ENCODE peak calls at places on chromosomes 11 and 22, in eight cellular contexts. S, Y, E, B, C, O, L and Q are unnamed samples.

GRCh38 chr11:3056296-3057068 is 741 bp downstream of the CARS1 start:
- DNase-seq in S (no peak), Y (no peak), E (no peak), B (no peak), C (no peak), O (no peak), L (no peak), Q (no peak)

GRCh38 chr11:68663482-68664010 is 20.8 kb upstream of the GAL start:
- DNase-seq in S (no peak), Y (no peak), E (no peak), B (no peak), C (no peak), O (no peak), L (no peak), Q (no peak)

GRCh38 chr11:77749232-77749631 is 71.3 kb downstream of the RSF1 start:
- DNase-seq in S (no peak), Y (no peak), E (no peak), B (no peak), C (no peak), O (no peak), L (no peak), Q (no peak)

GRCh38 chr11:112392860-112393259 is 132.2 kb upstream of the PLET1 start:
- DNase-seq in S (no peak), Y (no peak), E (no peak), B (no peak), C (no peak), O (no peak), L (no peak), Q (no peak)

GRCh38 chr11:117664897-117665296 is 132.1 kb downstream of the DSCAML1 start:
- DNase-seq in S (no peak), Y (no peak), E (no peak), B (no peak), C (no peak), O (no peak), L (peak), Q (no peak)

GRCh38 chr11:70577948-70578347 is 179.6 kb downstream of the CTTN start:
- DNase-seq in S (no peak), Y (no peak), E (no peak), B (no peak), C (no peak), O (no peak), L (peak), Q (no peak)

GRCh38 chr11:114684636-114685035 is 6.3 kb downstream of the NXPE2 start:
- DNase-seq in S (no peak), Y (no peak), E (no peak), B (no peak), C (no peak), O (no peak), L (no peak), Q (no peak)

GRCh38 chr11:110032257-110032656 is 60.9 kb upstream of the ZC3H12C start:
- DNase-seq in S (peak), Y (no peak), E (no peak), B (no peak), C (no peak), O (no peak), L (no peak), Q (no peak)

GRCh38 chr11:110710520-110711381 is 1.5 kb downstream of the ARHGAP20 start:
- DNase-seq in S (peak), Y (peak), E (peak), B (no peak), C (peak), O (no peak), L (peak), Q (peak)

GRCh38 chr11:15481871-15482270 is 367.1 kb downstream of the INSC start:
- DNase-seq in S (no peak), Y (no peak), E (no peak), B (no peak), C (no peak), O (no peak), L (no peak), Q (no peak)

GRCh38 chr11:17479284-17480214 is 2.9 kb upstream of the ABCC8 start:
- DNase-seq in S (peak), Y (no peak), E (peak), B (no peak), C (peak), O (no peak), L (no peak), Q (no peak)

GRCh38 chr22:49966716-49967332 is 6.3 kb downstream of the PIM3 start:
- DNase-seq in S (no peak), Y (no peak), E (peak), B (no peak), C (no peak), O (no peak), L (peak), Q (peak)

GRCh38 chr11:66495401-66495844 is 15.0 kb upstream of the BBS1 start:
- DNase-seq in S (no peak), Y (no peak), E (no peak), B (no peak), C (no peak), O (no peak), L (peak), Q (no peak)

GRCh38 chr11:44607324-44607962 is 42.0 kb downstream of the CD82 start:
- DNase-seq in S (peak), Y (peak), E (no peak), B (no peak), C (no peak), O (no peak), L (no peak), Q (no peak)

GRCh38 chr11:114079406-114080072 is 20.0 kb downstream of the ZBTB16 start:
- DNase-seq in S (peak), Y (no peak), E (peak), B (no peak), C (no peak), O (no peak), L (peak), Q (no peak)

DNA sequence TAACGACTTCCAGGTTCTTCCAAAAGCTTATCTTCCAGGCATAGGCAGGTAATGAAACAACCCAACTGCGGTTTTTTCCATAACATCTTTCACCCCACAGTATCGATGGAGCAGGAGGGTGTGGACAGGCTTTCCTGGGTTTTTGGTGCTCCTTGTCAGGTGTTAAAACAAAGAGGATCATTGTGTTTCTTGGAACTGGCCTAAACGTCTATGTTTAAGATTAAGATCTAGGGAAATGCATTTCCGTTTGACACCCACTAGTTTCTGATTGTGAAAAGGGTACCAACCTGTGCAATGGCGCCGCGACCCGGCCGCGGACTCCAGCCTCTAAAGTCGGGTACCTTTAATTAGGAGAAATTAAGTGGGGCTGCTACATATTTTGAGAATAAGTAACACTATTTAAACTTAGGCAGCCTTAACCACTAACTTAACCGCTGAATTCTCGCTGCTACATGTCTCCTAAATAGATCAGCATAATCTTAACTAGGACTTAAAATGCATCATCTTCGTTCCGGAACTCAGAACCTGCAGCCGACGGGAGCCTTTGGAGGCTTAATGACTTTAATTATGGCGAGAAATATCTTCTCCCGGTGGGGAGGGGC is 31.5 kb downstream of the C22orf31 start:
- DNase-seq in S (peak), Y (no peak), E (peak), B (no peak), C (peak), O (no peak), L (no peak), Q (no peak)
- TF ChIP-seq CTCF in S (no peak), Y (no peak), E (no peak), B (no peak), C (peak), O (no peak), L (no peak), Q (no peak)

GRCh38 chr22:42296883-42297282 is 26.4 kb upstream of the TCF20 start:
- DNase-seq in S (no peak), Y (no peak), E (no peak), B (no peak), C (no peak), O (no peak), L (no peak), Q (no peak)

GRCh38 chr22:42297778-42298177 is 27.3 kb upstream of the TCF20 start:
- DNase-seq in S (no peak), Y (no peak), E (no peak), B (no peak), C (no peak), O (no peak), L (no peak), Q (no peak)

GRCh38 chr22:42294034-42294985 is 23.9 kb upstream of the TCF20 start:
- DNase-seq in S (peak), Y (peak), E (peak), B (no peak), C (peak), O (no peak), L (peak), Q (no peak)

GRCh38 chr22:42298746-42299145 is 28.3 kb upstream of the TCF20 start:
- DNase-seq in S (no peak), Y (no peak), E (no peak), B (no peak), C (no peak), O (no peak), L (no peak), Q (no peak)

DNA sequence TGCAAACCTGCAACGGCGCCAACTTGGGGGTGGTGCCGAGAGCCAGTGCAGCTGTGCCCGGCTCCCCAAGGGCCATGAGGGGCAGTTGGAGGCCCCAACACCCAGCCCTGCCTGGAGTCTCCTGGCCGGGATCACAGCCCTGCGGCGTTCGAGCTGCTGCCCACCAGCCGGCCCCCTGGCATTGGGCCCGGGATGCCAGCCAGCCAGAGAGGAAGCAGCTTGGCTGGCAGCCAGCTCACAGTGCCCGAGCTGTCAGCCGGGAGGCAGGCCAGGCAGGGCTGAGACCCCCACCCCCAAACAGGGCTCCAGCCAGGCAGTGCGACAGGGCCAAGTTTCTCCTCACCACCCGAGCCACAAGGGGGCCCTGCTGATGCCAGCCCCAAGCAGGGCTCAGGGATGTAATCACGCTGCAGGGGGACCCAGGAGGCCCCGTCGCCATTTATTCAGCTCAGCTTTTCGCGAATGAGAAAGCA is 26.0 kb upstream of the TCF20 start:
- DNase-seq in S (no peak), Y (no peak), E (no peak), B (no peak), C (no peak), O (no peak), L (no peak), Q (no peak)
- TF ChIP-seq CTCF in S (peak), Y (no peak), E (no peak), B (peak), C (no peak), O (no peak), L (no peak), Q (no peak)

GRCh38 chr11:122098223-122098980 is 17.6 kb downstream of the BLID start:
- DNase-seq in S (no peak), Y (no peak), E (no peak), B (no peak), C (no peak), O (no peak), L (no peak), Q (no peak)

GRCh38 chr11:122100222-122101080 is 15.6 kb downstream of the BLID start:
- DNase-seq in S (peak), Y (peak), E (peak), B (no peak), C (no peak), O (no peak), L (peak), Q (peak)

GRCh38 chr11:122095950-122096942 is 19.8 kb downstream of the BLID start:
- DNase-seq in S (peak), Y (peak), E (peak), B (no peak), C (no peak), O (no peak), L (no peak), Q (no peak)

GRCh38 chr11:122099345-122100045 is 16.5 kb downstream of the BLID start:
- DNase-seq in S (peak), Y (peak), E (peak), B (no peak), C (no peak), O (no peak), L (no peak), Q (no peak)

GRCh38 chr11:122097419-122098001 is 18.5 kb downstream of the BLID start:
- DNase-seq in S (peak), Y (peak), E (peak), B (no peak), C (peak), O (no peak), L (no peak), Q (no peak)
- TF ChIP-seq CTCF in S (no peak), Y (no peak), E (no peak), B (no peak), C (no peak), O (no peak), L (no peak), Q (no peak)

DNA sequence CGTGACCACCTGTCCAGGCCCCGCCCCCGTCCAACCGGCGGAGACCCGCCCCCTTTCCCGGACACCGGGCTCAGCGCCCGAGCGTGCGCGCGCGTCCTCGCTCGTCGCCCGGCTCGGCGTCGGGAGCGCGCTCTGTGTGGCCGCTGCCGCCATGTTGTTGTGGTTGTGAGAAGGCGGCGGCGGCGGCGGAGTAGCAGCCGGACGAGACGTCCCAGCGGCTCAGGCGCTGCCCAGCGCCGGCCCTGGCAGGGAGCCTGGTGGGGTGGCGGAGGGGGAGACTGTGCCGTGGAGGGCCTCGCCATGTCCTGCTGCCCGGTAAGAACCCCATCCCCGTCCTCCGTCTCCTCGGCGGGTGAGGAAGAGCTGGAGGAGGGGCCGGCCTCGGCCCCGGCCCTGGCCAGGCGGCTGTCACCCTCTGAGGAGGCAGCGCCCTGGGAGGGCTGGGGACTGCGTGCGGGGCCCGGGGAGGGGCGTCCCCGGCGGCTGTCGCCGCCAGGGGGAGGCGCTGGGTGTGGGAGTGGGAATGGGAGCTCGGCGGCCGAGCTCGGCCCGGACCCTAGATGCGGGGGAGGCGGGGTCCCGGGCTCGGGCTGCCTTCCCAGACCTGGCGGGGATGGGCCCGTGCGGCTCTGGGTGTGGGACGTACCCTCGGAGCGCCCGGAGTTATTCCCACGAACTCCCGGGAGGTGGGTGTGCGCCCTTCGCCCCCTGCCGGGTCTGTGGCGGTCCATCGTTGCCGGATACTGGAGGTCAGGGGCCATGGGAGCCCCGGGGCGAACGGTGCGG is at the start of gene MTMR3:
- DNase-seq in S (peak), Y (peak), E (peak), B (peak), C (peak), O (peak), L (peak), Q (peak)
- TF ChIP-seq CTCF in S (peak), Y (peak), E (peak), B (peak), C (peak), O (peak), L (peak), Q (no peak)

GRCh38 chr11:133619397-133619796 is 87.1 kb upstream of the OPCML start:
- DNase-seq in S (no peak), Y (no peak), E (no peak), B (no peak), C (no peak), O (no peak), L (no peak), Q (no peak)
- TF ChIP-seq CTCF in S (no peak), Y (no peak), E (no peak), B (no peak), C (no peak), O (no peak), L (no peak), Q (no peak)